ENCODE peak calls at places on chromosome 9, in nine cellular contexts. R is left lung, L is Panc1, A is mucosa of descending colon, D is lower lobe of right lung, C is upper lobe of right lung, Y is transverse colon, E is MM.1S, B is ascending aorta. H is an unnamed sample.

GRCh38 chr9:34124103-34124502 is 2.4 kb downstream of the DCAF12 start:
- DNase-seq in A (no peak), B (no peak), Y (no peak), R (no peak), L (no peak), D (no peak), C (no peak), E (no peak), H (no peak)

GRCh38 chr9:134626141-134626423 is 15.5 kb upstream of the COL5A1 start:
- DNase-seq in B (no peak), E (no peak), Y (no peak), D (peak), C (no peak), L (no peak), R (peak), A (no peak), H (no peak)

GRCh38 chr9:74500584-74500924 is 3.4 kb downstream of the RORB start:
- DNase-seq in Y (no peak), R (no peak), D (no peak), E (no peak), A (no peak), L (no peak), C (no peak), B (no peak), H (peak)

GRCh38 chr9:72131206-72131605 is 18.0 kb upstream of the GDA start:
- DNase-seq in D (no peak), B (no peak), C (no peak), R (no peak), E (no peak), L (no peak), A (no peak), Y (no peak), H (no peak)

GRCh38 chr9:84394036-84394435 is 53.5 kb upstream of the SLC28A3 start:
- DNase-seq in E (no peak), A (no peak), C (no peak), D (no peak), B (no peak), Y (no peak), L (no peak), R (no peak), H (no peak)

GRCh38 chr9:971901-972511 is 4.4 kb upstream of the DMRT3 start:
- DNase-seq in A (peak), B (no peak), Y (peak), C (no peak), E (no peak), D (no peak), R (no peak), L (no peak), H (no peak)

GRCh38 chr9:33619666-33620404 is 95.8 kb downstream of the ANKRD18B start:
- DNase-seq in D (no peak), C (no peak), L (no peak), E (peak), B (no peak), R (no peak), A (no peak), Y (no peak), H (peak)

GRCh38 chr9:108474356-108474755 is 381.4 kb downstream of the ACTL7B start:
- DNase-seq in B (no peak), C (no peak), Y (no peak), R (no peak), E (no peak), D (no peak), A (no peak), L (no peak), H (no peak)

GRCh38 chr9:125632321-125633115 is 74.5 kb downstream of the MAPKAP1 start:
- DNase-seq in Y (no peak), D (no peak), E (peak), B (no peak), L (no peak), C (no peak), A (peak), R (no peak), H (no peak)

GRCh38 chr9:121305269-121305994 is 37.5 kb downstream of the GSN start:
- DNase-seq in L (no peak), C (peak), R (peak), D (no peak), B (peak), Y (peak), A (no peak), E (no peak), H (no peak)

GRCh38 chr9:114643906-114644305 is 13.7 kb downstream of the TEX53 start:
- DNase-seq in R (no peak), C (no peak), B (no peak), Y (no peak), L (no peak), D (no peak), A (no peak), E (no peak), H (no peak)

GRCh38 chr9:137694962-137695875 is 76.4 kb downstream of the EHMT1 start:
- DNase-seq in R (no peak), L (no peak), D (peak), A (peak), C (peak), Y (peak), B (no peak), E (no peak), H (peak)

GRCh38 chr9:113775714-113776113 is 100.4 kb upstream of the ZNF618 start:
- DNase-seq in E (no peak), R (no peak), Y (no peak), D (no peak), L (no peak), B (no peak), C (no peak), A (no peak), H (peak)

GRCh38 chr9:121700831-121701419 is 49.5 kb downstream of the DAB2IP start:
- DNase-seq in Y (no peak), L (no peak), A (no peak), B (no peak), R (no peak), E (no peak), D (no peak), C (no peak), H (no peak)

DNA sequence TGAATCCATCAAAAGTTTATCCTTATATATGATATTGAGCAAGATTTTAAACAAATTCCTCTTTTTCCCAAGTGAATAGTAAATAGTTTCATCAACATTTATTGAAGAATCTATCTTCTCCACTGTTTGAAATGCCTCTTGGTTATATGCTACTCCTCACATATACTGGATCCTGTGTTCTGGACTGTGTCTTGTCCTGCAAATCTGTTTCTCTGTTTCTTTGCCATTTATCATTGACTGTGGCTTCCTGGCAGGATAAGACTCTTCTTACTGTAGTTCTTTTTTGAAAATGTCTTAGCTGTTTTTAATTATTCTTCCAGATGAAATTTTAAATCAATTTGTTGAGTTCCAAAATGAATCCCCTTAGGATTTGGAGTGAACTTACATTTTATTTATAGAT is 27.8 kb downstream of the RALGPS1 start:
- DNase-seq in E (no peak), C (no peak), R (no peak), D (no peak), Y (no peak), A (no peak), L (no peak), B (no peak), H (no peak)
- TF ChIP-seq CTCF in E (no peak), C (no peak), R (no peak), D (no peak), Y (no peak), A (no peak), L (no peak), B (no peak), H (no peak)

GRCh38 chr9:136660971-136661540 is 1.7 kb upstream of the EGFL7 start:
- DNase-seq in L (no peak), B (no peak), R (no peak), D (no peak), C (peak), E (no peak), Y (peak), A (no peak), H (no peak)
- H3K4me3 ChIP-seq in L (no peak), B (no peak), R (no peak), D (peak), C (peak), E (no peak), Y (no peak), A (no peak), H (no peak)

GRCh38 chr9:90774682-90775081 is 26.9 kb upstream of the SYK start:
- DNase-seq in B (no peak), Y (peak), D (no peak), A (peak), R (no peak), E (peak), L (no peak), C (no peak), H (no peak)

GRCh38 chr9:90775657-90776056 is 26.0 kb upstream of the SYK start:
- DNase-seq in A (no peak), Y (no peak), D (no peak), C (no peak), R (no peak), B (no peak), E (peak), L (no peak), H (no peak)

GRCh38 chr9:90772381-90772780 is 29.2 kb upstream of the SYK start:
- DNase-seq in A (no peak), L (no peak), B (no peak), Y (no peak), C (no peak), D (no peak), R (no peak), E (no peak), H (no peak)

GRCh38 chr9:90770927-90771326 is 30.7 kb upstream of the SYK start:
- DNase-seq in L (no peak), A (peak), D (no peak), E (no peak), B (no peak), R (no peak), Y (peak), C (no peak), H (no peak)

GRCh38 chr9:90773593-90773992 is 28.0 kb upstream of the SYK start:
- DNase-seq in C (no peak), L (no peak), R (no peak), A (peak), D (no peak), E (peak), Y (peak), B (no peak), H (no peak)
- TF ChIP-seq CTCF in C (peak), L (peak), R (no peak), A (peak), D (peak), E (peak), Y (peak), B (no peak), H (peak)

DNA sequence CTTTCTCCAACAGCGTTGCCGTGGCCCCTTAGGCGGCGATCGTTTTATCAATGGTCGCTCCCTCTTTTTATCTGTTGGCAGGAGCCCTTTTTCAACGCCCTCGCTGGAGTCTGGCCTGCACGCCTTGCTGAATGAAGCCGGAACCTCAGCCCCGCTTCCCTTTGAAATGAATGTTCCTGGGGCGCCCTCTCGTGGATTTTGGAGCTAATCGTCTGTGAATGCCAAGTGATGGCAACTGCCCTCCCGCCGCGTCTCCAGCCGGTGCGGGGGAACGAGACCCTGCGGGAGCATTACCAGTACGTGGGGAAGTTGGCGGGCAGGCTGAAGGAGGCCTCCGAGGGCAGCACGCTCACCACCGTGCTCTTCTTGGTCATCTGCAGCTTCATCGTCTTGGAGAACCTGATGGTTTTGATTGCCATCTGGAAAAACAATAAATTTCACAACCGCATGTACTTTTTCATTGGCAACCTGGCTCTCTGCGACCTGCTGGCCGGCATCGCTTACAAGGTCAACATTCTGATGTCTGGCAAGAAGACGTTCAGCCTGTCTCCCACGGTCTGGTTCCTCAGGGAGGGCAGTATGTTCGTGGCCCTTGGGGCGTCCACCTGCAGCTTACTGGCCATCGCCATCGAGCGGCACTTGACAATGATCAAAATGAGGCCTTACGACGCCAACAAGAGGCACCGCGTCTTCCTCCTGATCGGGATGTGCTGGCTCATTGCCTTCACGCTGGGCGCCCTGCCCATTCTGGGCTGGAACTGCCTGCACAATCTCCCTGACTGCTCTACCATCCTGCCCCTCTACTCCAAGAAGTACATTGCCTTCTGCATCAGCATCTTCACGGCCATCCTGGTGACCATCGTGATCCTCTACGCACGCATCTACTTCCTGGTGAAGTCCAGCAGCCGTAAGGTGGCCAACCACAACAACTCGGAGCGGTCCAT is 10.0 kb downstream of the S1PR3 start:
- DNase-seq in A (peak), B (peak), D (peak), C (peak), L (no peak), Y (peak), E (peak), R (peak), H (peak)
- H3K4me3 ChIP-seq in A (no peak), B (peak), D (peak), C (peak), L (no peak), Y (no peak), E (peak), R (no peak), H (no peak)

DNA sequence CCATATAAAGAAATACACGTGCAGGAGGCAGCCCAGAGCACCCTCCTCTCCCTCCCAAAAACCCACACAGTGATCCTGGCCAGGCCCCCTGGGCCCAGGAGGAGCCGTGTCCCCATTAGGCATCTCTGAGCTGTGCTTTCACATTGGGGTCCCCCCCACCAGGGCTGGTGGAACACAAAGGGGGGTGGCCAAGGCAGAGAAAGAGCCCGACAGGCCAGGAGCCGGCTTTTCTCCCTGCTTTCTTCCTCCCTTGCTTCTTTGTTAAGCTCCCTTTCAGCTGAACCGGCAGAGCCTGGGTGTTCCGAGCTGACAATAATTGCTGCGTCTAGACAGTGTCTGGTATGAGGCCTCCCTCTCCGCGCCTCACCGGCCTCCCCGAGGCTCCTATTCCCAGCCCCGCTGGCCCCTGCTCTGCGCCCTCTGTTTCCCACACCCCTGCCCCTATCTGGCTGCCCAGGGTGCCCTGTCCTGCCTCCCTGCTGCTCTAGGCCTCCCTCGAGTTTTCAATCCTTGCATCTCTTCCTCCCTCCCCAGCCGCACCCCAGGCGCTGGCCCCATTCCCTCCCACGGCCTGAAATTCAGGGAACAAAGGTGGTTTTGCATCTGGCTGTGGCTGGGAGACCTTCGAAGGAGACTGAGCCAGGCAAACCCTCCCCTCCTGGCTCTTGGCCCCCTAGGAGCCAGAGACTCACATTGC is 120.6 kb downstream of the C9orf50 start:
- DNase-seq in E (no peak), A (no peak), Y (no peak), D (no peak), C (no peak), B (no peak), L (no peak), R (no peak), H (peak)
- TF ChIP-seq CTCF in E (no peak), A (no peak), Y (no peak), D (no peak), C (no peak), B (no peak), L (no peak), R (no peak), H (no peak)

H was measured in fibroblast of villous mesenchyme.